ENCODE peak calls at places on chromosomes 16 and 17, in ten cellular contexts. Z is AG09309, S is HT1080, Y is GM23248, B is HT-29, V is HFFc6, M is GM04503, F is EL, P is NAMALWA, E is Calu3. A is an unnamed sample.

GRCh38 chr17:38454528-38454927 is 26.3 kb downstream of the ARHGAP23 start:
- DNase-seq in Z (no peak), S (peak), Y (peak), B (peak), V (peak), M (peak), F (peak), P (no peak), E (peak), A (no peak)

GRCh38 chr17:57226793-57227192 is 29.5 kb upstream of the MSI2 start:
- DNase-seq in Z (no peak), S (no peak), Y (no peak), B (no peak), V (no peak), M (no peak), F (no peak), P (no peak), E (no peak), A (no peak)

GRCh38 chr17:74335529-74336062 is 9.6 kb downstream of the KIF19 start:
- DNase-seq in Z (no peak), S (no peak), Y (no peak), B (no peak), V (no peak), M (no peak), F (no peak), P (no peak), E (no peak), A (no peak)

GRCh38 chr17:661509-661908 is 53.1 kb downstream of the VPS53 start:
- DNase-seq in Z (no peak), S (no peak), Y (no peak), B (no peak), V (no peak), M (no peak), F (no peak), P (peak), E (no peak), A (no peak)

GRCh38 chr17:4256952-4257351 is 6.8 kb downstream of the ANKFY1 start:
- DNase-seq in Z (no peak), S (peak), Y (peak), B (no peak), V (no peak), M (no peak), F (peak), P (no peak), E (no peak), A (no peak)

GRCh38 chr16:11257131-11257938 is 1.3 kb upstream of the SOCS1 start:
- DNase-seq in Z (peak), S (peak), Y (peak), B (peak), V (peak), M (no peak), F (peak), P (peak), E (peak), A (peak)

GRCh38 chr16:22624038-22624656 is 113.5 kb downstream of the NPIPB5 start:
- DNase-seq in Z (no peak), S (no peak), Y (no peak), B (no peak), V (no peak), M (no peak), F (no peak), P (no peak), E (no peak), A (no peak)

GRCh38 chr16:50839920-50840729 is 98.2 kb downstream of the CYLD start:
- DNase-seq in Z (no peak), S (no peak), Y (no peak), B (no peak), V (no peak), M (no peak), F (no peak), P (no peak), E (no peak), A (no peak)

GRCh38 chr16:30066882-30067583 is 1.5 kb downstream of the ALDOA start:
- DNase-seq in Z (no peak), S (no peak), Y (peak), B (no peak), V (no peak), M (no peak), F (no peak), P (no peak), E (no peak), A (no peak)

GRCh38 chr16:22898131-22898530 is 84.2 kb downstream of the HS3ST2 start:
- DNase-seq in Z (no peak), S (no peak), Y (no peak), B (no peak), V (no peak), M (no peak), F (no peak), P (no peak), E (no peak), A (no peak)

GRCh38 chr17:66436643-66437042 is 134.2 kb downstream of the PRKCA start:
- DNase-seq in Z (no peak), S (no peak), Y (no peak), B (no peak), V (no peak), M (no peak), F (no peak), P (no peak), E (no peak), A (no peak)

GRCh38 chr17:76623271-76624146 is 20.0 kb downstream of the ST6GALNAC1 start:
- DNase-seq in Z (peak), S (peak), Y (peak), B (peak), V (peak), M (peak), F (peak), P (peak), E (peak), A (peak)

GRCh38 chr17:81277421-81277820 is 17.7 kb downstream of the SLC38A10 start:
- DNase-seq in Z (no peak), S (no peak), Y (no peak), B (no peak), V (no peak), M (no peak), F (no peak), P (no peak), E (no peak), A (no peak)

GRCh38 chr16:3161235-3162018 is 26.6 kb upstream of the OR1F1 start:
- DNase-seq in Z (no peak), S (no peak), Y (no peak), B (peak), V (no peak), M (no peak), F (no peak), P (no peak), E (no peak), A (no peak)

GRCh38 chr17:77602062-77602746 is 356.3 kb upstream of the TNRC6C start:
- DNase-seq in Z (peak), S (no peak), Y (peak), B (no peak), V (peak), M (peak), F (peak), P (no peak), E (no peak), A (no peak)

GRCh38 chr17:44004077-44004760 is at the start of gene NAGS:
- DNase-seq in Z (no peak), S (no peak), Y (peak), B (no peak), V (no peak), M (no peak), F (no peak), P (no peak), E (peak), A (no peak)

GRCh38 chr17:44086364-44087311 is 16.1 kb downstream of the G6PC3 start:
- DNase-seq in Z (peak), S (peak), Y (peak), B (peak), V (peak), M (peak), F (peak), P (no peak), E (peak), A (no peak)

A was measured in HL-60.